ENCODE peak calls at places on chromosome 1, in seven cellular contexts. One of them, this sample, is unnamed.
A peak's percentile ranks its signal among the peaks of the same experiment; 100 is the strongest.

GRCh38 chr1:12143631-12144155 is 23.1 kb upstream of the TNFRSF1B start:
- DNase-seq in HAP-1: no peak
- DNase-seq in A549: peak; percentile 14
- DNase-seq in tibial artery: peak; percentile 90
- DNase-seq in CD8-positive, alpha-beta memory T cell: no peak
- DNase-seq in fibroblast of lung: peak; percentile 96
- DNase-seq in CD4-positive, alpha-beta memory T cell: no peak
- DNase-seq in this sample: no peak

GRCh38 chr1:26361605-26362122 is 7.7 kb upstream of the CRYBG2 start:
- DNase-seq in HAP-1: no peak
- DNase-seq in A549: no peak
- DNase-seq in tibial artery: no peak
- DNase-seq in CD8-positive, alpha-beta memory T cell: no peak
- DNase-seq in fibroblast of lung: no peak
- DNase-seq in CD4-positive, alpha-beta memory T cell: no peak
- DNase-seq in this sample: no peak

GRCh38 chr1:199685369-199685768 is 342.1 kb upstream of the NR5A2 start:
- DNase-seq in HAP-1: no peak
- DNase-seq in A549: peak; percentile 60
- DNase-seq in tibial artery: no peak
- DNase-seq in CD8-positive, alpha-beta memory T cell: no peak
- DNase-seq in fibroblast of lung: peak; percentile 86
- DNase-seq in CD4-positive, alpha-beta memory T cell: no peak
- DNase-seq in this sample: no peak

GRCh38 chr1:203368624-203369451 is 17.9 kb upstream of the FMOD start:
- DNase-seq in HAP-1: no peak
- DNase-seq in A549: peak; percentile 11
- DNase-seq in tibial artery: peak; percentile 89
- DNase-seq in CD8-positive, alpha-beta memory T cell: no peak
- DNase-seq in fibroblast of lung: peak; percentile 5
- DNase-seq in CD4-positive, alpha-beta memory T cell: no peak
- DNase-seq in this sample: no peak

GRCh38 chr1:88877382-88877825 is 14.0 kb downstream of the GTF2B start:
- DNase-seq in HAP-1: peak; percentile 22
- DNase-seq in A549: peak; percentile 5
- DNase-seq in tibial artery: no peak
- DNase-seq in CD8-positive, alpha-beta memory T cell: peak; percentile 16
- DNase-seq in fibroblast of lung: peak; percentile 29
- DNase-seq in CD4-positive, alpha-beta memory T cell: peak; percentile 19
- DNase-seq in this sample: no peak

GRCh38 chr1:1322418-1322817 is 2.0 kb downstream of the INTS11 start:
- DNase-seq in HAP-1: no peak
- DNase-seq in A549: no peak
- DNase-seq in tibial artery: no peak
- DNase-seq in CD8-positive, alpha-beta memory T cell: no peak
- DNase-seq in fibroblast of lung: no peak
- DNase-seq in CD4-positive, alpha-beta memory T cell: no peak
- DNase-seq in this sample: no peak

GRCh38 chr1:101205457-101205856 is 31.4 kb upstream of the S1PR1 start:
- DNase-seq in HAP-1: no peak
- DNase-seq in A549: no peak
- DNase-seq in tibial artery: no peak
- DNase-seq in CD8-positive, alpha-beta memory T cell: no peak
- DNase-seq in fibroblast of lung: no peak
- DNase-seq in CD4-positive, alpha-beta memory T cell: no peak
- DNase-seq in this sample: no peak

GRCh38 chr1:161420763-161421455 is 53.2 kb upstream of the CFAP126 start:
- DNase-seq in HAP-1: no peak
- DNase-seq in A549: peak; percentile 73
- DNase-seq in tibial artery: no peak
- DNase-seq in CD8-positive, alpha-beta memory T cell: no peak
- DNase-seq in fibroblast of lung: no peak
- DNase-seq in CD4-positive, alpha-beta memory T cell: no peak
- DNase-seq in this sample: no peak

GRCh38 chr1:6868371-6869001 is 83.2 kb downstream of the CAMTA1 start:
- DNase-seq in HAP-1: no peak
- DNase-seq in A549: no peak
- DNase-seq in tibial artery: no peak
- DNase-seq in CD8-positive, alpha-beta memory T cell: no peak
- DNase-seq in fibroblast of lung: no peak
- DNase-seq in CD4-positive, alpha-beta memory T cell: no peak
- DNase-seq in this sample: no peak

GRCh38 chr1:35832515-35832914 is 24.7 kb downstream of the AGO4 start:
- DNase-seq in HAP-1: no peak
- DNase-seq in A549: no peak
- DNase-seq in tibial artery: no peak
- DNase-seq in CD8-positive, alpha-beta memory T cell: no peak
- DNase-seq in fibroblast of lung: no peak
- DNase-seq in CD4-positive, alpha-beta memory T cell: no peak
- DNase-seq in this sample: no peak

GRCh38 chr1:93715529-93716126 is 34.0 kb upstream of the BCAR3 start:
- DNase-seq in HAP-1: no peak
- DNase-seq in A549: no peak
- DNase-seq in tibial artery: no peak
- DNase-seq in CD8-positive, alpha-beta memory T cell: no peak
- DNase-seq in fibroblast of lung: peak; percentile 83
- DNase-seq in CD4-positive, alpha-beta memory T cell: no peak
- DNase-seq in this sample: peak; percentile 10

GRCh38 chr1:18799454-18799853 is 60.0 kb downstream of the TAS1R2 start:
- DNase-seq in HAP-1: no peak
- DNase-seq in A549: no peak
- DNase-seq in tibial artery: no peak
- DNase-seq in CD8-positive, alpha-beta memory T cell: no peak
- DNase-seq in fibroblast of lung: no peak
- DNase-seq in CD4-positive, alpha-beta memory T cell: no peak
- DNase-seq in this sample: no peak
- H3K4me1 ChIP-seq in HAP-1: no peaks in the 10 kb centered on the region
- H3K4me1 ChIP-seq in A549: no peaks in the 10 kb centered on the region
- H3K4me1 ChIP-seq in tibial artery: no peaks in the 10 kb centered on the region
- H3K4me1 ChIP-seq in CD8-positive, alpha-beta memory T cell: no peaks in the 10 kb centered on the region
- H3K4me1 ChIP-seq in fibroblast of lung: no peaks in the 10 kb centered on the region
- H3K4me1 ChIP-seq in CD4-positive, alpha-beta memory T cell: no peaks in the 10 kb centered on the region
- H3K4me1 ChIP-seq in this sample: no peaks in the 10 kb centered on the region

GRCh38 chr1:183810172-183810571 is 5.3 kb downstream of the RGL1 start:
- DNase-seq in HAP-1: no peak
- DNase-seq in A549: no peak
- DNase-seq in tibial artery: no peak
- DNase-seq in CD8-positive, alpha-beta memory T cell: no peak
- DNase-seq in fibroblast of lung: peak; percentile 35
- DNase-seq in CD4-positive, alpha-beta memory T cell: no peak
- DNase-seq in this sample: no peak
- H3K4me1 ChIP-seq in HAP-1: peaks cover 6% of the 10 kb centered on the region
- H3K4me1 ChIP-seq in A549: peaks cover 13% of the 10 kb centered on the region
- H3K4me1 ChIP-seq in tibial artery: peaks cover 39% of the 10 kb centered on the region
- H3K4me1 ChIP-seq in CD8-positive, alpha-beta memory T cell: peaks cover 10% of the 10 kb centered on the region
- H3K4me1 ChIP-seq in fibroblast of lung: peaks cover 32% of the 10 kb centered on the region
- H3K4me1 ChIP-seq in CD4-positive, alpha-beta memory T cell: peaks cover 8% of the 10 kb centered on the region
- H3K4me1 ChIP-seq in this sample: no peaks in the 10 kb centered on the region

GRCh38 chr1:207918016-207918415 is 7.1 kb upstream of the CD34 start:
- DNase-seq in HAP-1: no peak
- DNase-seq in A549: no peak
- DNase-seq in tibial artery: no peak
- DNase-seq in CD8-positive, alpha-beta memory T cell: no peak
- DNase-seq in fibroblast of lung: no peak
- DNase-seq in CD4-positive, alpha-beta memory T cell: no peak
- DNase-seq in this sample: no peak
- H3K4me1 ChIP-seq in HAP-1: no peaks in the 10 kb centered on the region
- H3K4me1 ChIP-seq in A549: no peaks in the 10 kb centered on the region
- H3K4me1 ChIP-seq in tibial artery: peaks cover 29% of the 10 kb centered on the region
- H3K4me1 ChIP-seq in CD8-positive, alpha-beta memory T cell: no peaks in the 10 kb centered on the region
- H3K4me1 ChIP-seq in fibroblast of lung: no peaks in the 10 kb centered on the region
- H3K4me1 ChIP-seq in CD4-positive, alpha-beta memory T cell: no peaks in the 10 kb centered on the region
- H3K4me1 ChIP-seq in this sample: no peaks in the 10 kb centered on the region

DNA sequence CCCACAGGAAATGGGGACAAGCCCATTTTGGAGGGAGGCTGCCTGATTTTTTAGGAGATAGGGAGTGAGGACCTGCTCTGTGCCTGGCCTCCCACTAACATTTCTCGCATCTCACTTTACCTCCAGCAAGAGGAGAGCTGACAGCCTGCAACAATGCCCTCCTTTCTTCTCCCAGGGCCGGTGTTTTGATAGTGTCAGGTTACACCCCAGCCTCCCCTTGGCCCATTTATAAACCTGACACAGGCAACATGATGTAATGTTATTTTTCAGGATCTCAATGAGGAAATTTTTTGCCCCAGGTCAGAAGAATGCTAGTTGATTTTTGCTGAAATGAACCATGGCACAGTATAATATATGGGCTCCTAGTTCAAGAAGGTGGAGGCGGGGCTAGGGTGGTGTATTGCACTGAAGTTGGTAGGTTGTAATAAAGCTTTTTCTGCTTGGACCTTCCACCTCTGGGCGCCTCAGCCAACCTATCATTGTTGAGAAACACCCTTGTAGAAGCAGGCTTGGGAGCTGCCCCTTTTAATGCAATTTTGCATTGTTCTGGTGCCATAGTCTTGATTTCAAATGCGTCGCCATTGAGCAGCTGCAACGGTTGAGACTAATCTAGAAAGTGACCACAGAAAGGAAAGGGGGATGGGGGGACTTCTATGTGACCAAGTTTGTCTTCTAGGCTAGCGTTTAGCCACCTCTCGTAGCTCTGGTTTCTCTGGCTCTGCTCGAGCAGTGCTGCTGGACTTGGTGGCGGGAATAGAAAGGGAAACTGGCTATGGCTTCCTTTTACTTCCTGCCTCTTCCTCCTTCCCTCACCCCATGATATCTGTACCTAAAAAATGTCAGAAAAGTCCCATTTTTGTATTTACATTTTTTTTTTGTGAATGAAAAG is 53.0 kb downstream of the PBX1 start:
- DNase-seq in HAP-1: peak; percentile 87
- DNase-seq in A549: peak; percentile 73
- DNase-seq in tibial artery: no peak
- DNase-seq in CD8-positive, alpha-beta memory T cell: no peak
- DNase-seq in fibroblast of lung: peak; percentile 95
- DNase-seq in CD4-positive, alpha-beta memory T cell: no peak
- DNase-seq in this sample: no peak
- H3K4me1 ChIP-seq in HAP-1: peaks cover 23% of the 10 kb centered on the region
- H3K4me1 ChIP-seq in A549: peaks cover 66% of the 10 kb centered on the region
- H3K4me1 ChIP-seq in tibial artery: peaks cover 87% of the 10 kb centered on the region
- H3K4me1 ChIP-seq in CD8-positive, alpha-beta memory T cell: no peaks in the 10 kb centered on the region
- H3K4me1 ChIP-seq in fibroblast of lung: peaks cover 9% of the 10 kb centered on the region
- H3K4me1 ChIP-seq in CD4-positive, alpha-beta memory T cell: no peaks in the 10 kb centered on the region
- H3K4me1 ChIP-seq in this sample: no peaks in the 10 kb centered on the region

GRCh38 chr1:30731109-30731805 is 7.9 kb upstream of the MATN1 start:
- DNase-seq in HAP-1: no peak
- DNase-seq in A549: no peak
- DNase-seq in tibial artery: no peak
- DNase-seq in CD8-positive, alpha-beta memory T cell: no peak
- DNase-seq in fibroblast of lung: no peak
- DNase-seq in CD4-positive, alpha-beta memory T cell: no peak
- DNase-seq in this sample: no peak

GRCh38 chr1:30728832-30729638 is 5.7 kb upstream of the MATN1 start:
- DNase-seq in HAP-1: no peak
- DNase-seq in A549: no peak
- DNase-seq in tibial artery: no peak
- DNase-seq in CD8-positive, alpha-beta memory T cell: no peak
- DNase-seq in fibroblast of lung: no peak
- DNase-seq in CD4-positive, alpha-beta memory T cell: no peak
- DNase-seq in this sample: no peak

GRCh38 chr1:30731806-30732276 is 8.5 kb upstream of the MATN1 start:
- DNase-seq in HAP-1: no peak
- DNase-seq in A549: no peak
- DNase-seq in tibial artery: no peak
- DNase-seq in CD8-positive, alpha-beta memory T cell: no peak
- DNase-seq in fibroblast of lung: no peak
- DNase-seq in CD4-positive, alpha-beta memory T cell: no peak
- DNase-seq in this sample: no peak

GRCh38 chr1:30729906-30730305 is 6.5 kb upstream of the MATN1 start:
- DNase-seq in HAP-1: no peak
- DNase-seq in A549: no peak
- DNase-seq in tibial artery: no peak
- DNase-seq in CD8-positive, alpha-beta memory T cell: no peak
- DNase-seq in fibroblast of lung: no peak
- DNase-seq in CD4-positive, alpha-beta memory T cell: no peak
- DNase-seq in this sample: no peak

DNA sequence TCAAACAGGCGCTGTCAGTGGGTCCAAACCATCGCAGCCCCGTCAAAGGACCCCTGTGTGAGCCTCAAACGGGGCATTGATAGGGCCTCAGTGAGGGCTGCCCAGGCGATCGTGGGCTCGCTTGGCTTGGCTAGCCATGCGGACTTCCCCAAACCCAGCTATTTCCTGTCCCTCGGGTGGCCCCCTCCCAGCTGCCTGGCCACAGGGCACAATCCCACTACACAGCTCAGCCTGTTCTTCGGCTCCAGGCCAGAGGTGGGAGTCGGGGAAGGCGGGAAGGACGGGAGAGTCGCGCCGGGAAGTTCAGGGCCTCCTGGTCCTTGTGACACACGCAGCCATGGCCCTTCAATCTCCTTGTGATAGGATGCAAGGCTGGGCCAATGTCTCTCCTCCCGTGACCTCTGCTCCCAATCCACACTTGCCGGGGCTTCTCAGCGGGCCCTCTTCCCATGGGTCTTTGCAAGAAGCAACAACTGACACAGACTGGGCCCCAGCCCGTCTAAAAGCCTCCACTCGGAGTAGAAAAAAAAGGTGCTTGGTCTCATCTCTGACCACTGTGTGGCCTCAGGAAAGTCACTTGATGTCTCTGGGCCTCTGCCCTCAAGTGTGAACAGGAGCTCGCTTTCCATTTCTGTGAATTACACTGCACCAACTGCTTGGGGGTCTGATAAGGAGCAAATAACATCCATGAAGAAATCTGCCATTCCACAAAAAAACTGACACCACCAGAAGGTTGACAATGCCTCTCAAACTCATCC is 7.1 kb upstream of the MATN1 start:
- DNase-seq in HAP-1: no peak
- DNase-seq in A549: no peak
- DNase-seq in tibial artery: no peak
- DNase-seq in CD8-positive, alpha-beta memory T cell: no peak
- DNase-seq in fibroblast of lung: no peak
- DNase-seq in CD4-positive, alpha-beta memory T cell: no peak
- DNase-seq in this sample: no peak
- H3K4me1 ChIP-seq in HAP-1: no peaks in the 10 kb centered on the region
- H3K4me1 ChIP-seq in A549: no peaks in the 10 kb centered on the region
- H3K4me1 ChIP-seq in tibial artery: no peaks in the 10 kb centered on the region
- H3K4me1 ChIP-seq in CD8-positive, alpha-beta memory T cell: peaks cover 23% of the 10 kb centered on the region
- H3K4me1 ChIP-seq in fibroblast of lung: no peaks in the 10 kb centered on the region
- H3K4me1 ChIP-seq in CD4-positive, alpha-beta memory T cell: peaks cover 16% of the 10 kb centered on the region
- H3K4me1 ChIP-seq in this sample: no peaks in the 10 kb centered on the region

This sample was measured in DND-41.